ENCODE peak calls at places on chromosomes 16 and 17, in six cellular contexts. Z, G, L, S, B and V are unnamed samples.

GRCh38 chr16:55248058-55248457 is 75.9 kb upstream of the IRX6 start:
- DNase-seq in Z (no peak), G (no peak), L (no peak), S (no peak), B (no peak), V (no peak)

GRCh38 chr17:12078791-12079190 is 58.1 kb downstream of the MAP2K4 start:
- DNase-seq in Z (no peak), G (no peak), L (no peak), S (no peak), B (no peak), V (no peak)

GRCh38 chr17:9002610-9003354 is 18.5 kb upstream of the NTN1 start:
- DNase-seq in Z (peak; percentile 65), G (no peak), L (no peak), S (no peak), B (peak; percentile 82), V (no peak)

GRCh38 chr17:66673668-66674276 is 161.1 kb upstream of the CACNG5 start:
- DNase-seq in Z (no peak), G (peak; percentile 16), L (peak; percentile 70), S (peak; percentile 46), B (peak; percentile 78), V (no peak)

GRCh38 chr17:82810644-82811430 is 29.0 kb downstream of the ZNF750 start:
- DNase-seq in Z (no peak), G (no peak), L (no peak), S (no peak), B (no peak), V (no peak)

GRCh38 chr17:77464988-77465357 is 324.2 kb downstream of the SEC14L1 start:
- DNase-seq in Z (no peak), G (no peak), L (no peak), S (no peak), B (no peak), V (no peak)

GRCh38 chr17:82900741-82901140 is 60.9 kb upstream of the ZNF750 start:
- DNase-seq in Z (no peak), G (no peak), L (no peak), S (no peak), B (no peak), V (no peak)

GRCh38 chr16:65598626-65599025 is 476.8 kb upstream of the CDH11 start:
- DNase-seq in Z (no peak), G (no peak), L (no peak), S (no peak), B (peak; percentile 86), V (no peak)

GRCh38 chr17:4806420-4806769 is 557 bp upstream of the PLD2 start:
- DNase-seq in Z (no peak), G (no peak), L (no peak), S (no peak), B (no peak), V (no peak)

GRCh38 chr17:17781591-17782424 is 55.0 kb downstream of the SREBF1 start:
- DNase-seq in Z (peak; percentile 85), G (peak; percentile 76), L (no peak), S (peak; percentile 89), B (peak; percentile 78), V (peak; percentile 74)
- H3K4me1 ChIP-seq in Z (peaks cover 22% of the 10 kb centered on the region), G (peaks cover 48% of the 10 kb centered on the region), L (peaks cover 67% of the 10 kb centered on the region), S (peaks cover 32% of the 10 kb centered on the region), B (peaks cover 58% of the 10 kb centered on the region), V (no peaks in the 10 kb centered on the region)

DNA sequence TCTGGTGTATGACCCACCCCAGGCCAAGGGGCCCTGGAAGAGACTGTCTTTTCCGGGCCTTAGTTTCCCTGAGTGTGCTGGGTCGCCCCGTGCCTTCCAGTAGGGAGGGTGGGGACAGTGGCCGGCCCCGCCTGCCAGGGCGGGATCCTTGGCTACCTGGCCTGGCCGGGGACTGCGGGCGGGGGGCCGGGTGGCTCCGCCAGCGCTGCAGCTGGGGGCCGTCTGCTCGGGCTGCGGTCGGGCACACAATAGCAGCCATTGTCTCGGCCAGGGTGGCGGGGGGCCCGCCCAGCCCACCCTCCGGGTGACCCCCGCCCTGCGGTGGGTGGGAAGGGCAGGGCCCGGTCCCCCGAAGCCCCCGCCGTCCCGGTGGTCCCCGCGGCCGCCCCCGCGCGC is 11.5 kb downstream of the GLIS2 start:
- DNase-seq in Z (no peak), G (no peak), L (peak; percentile 49), S (peak; percentile 53), B (peak; percentile 33), V (no peak)
- H3K4me1 ChIP-seq in Z (peaks cover 68% of the 10 kb centered on the region), G (peaks cover 33% of the 10 kb centered on the region), L (peaks cover 60% of the 10 kb centered on the region), S (peaks cover 37% of the 10 kb centered on the region), B (peaks cover 12% of the 10 kb centered on the region), V (no peaks in the 10 kb centered on the region)

DNA sequence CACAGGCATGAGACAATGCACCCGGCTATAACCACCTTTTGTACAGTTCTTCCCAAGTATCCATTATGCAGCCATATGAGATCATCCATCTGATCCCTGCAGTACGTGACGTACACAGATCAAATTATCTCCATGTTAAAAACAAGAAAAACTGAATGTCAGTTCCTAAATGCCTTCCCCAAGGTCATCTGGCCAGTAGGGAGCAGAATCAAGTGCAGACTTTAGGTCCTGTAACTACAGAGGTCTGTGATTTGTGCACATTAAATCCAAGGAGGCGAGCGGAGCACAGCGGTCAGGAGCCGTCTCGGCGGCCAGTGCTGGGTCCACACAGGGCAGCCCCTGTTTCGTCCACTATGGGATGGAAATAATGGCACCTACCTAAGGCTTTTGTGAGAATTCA is 23.6 kb downstream of the ZCCHC14 start:
- DNase-seq in Z (no peak), G (no peak), L (no peak), S (no peak), B (no peak), V (no peak)
- H3K4me1 ChIP-seq in Z (peaks cover 29% of the 10 kb centered on the region), G (peaks cover 60% of the 10 kb centered on the region), L (peaks cover 81% of the 10 kb centered on the region), S (peaks cover 34% of the 10 kb centered on the region), B (peaks cover 41% of the 10 kb centered on the region), V (no peaks in the 10 kb centered on the region)

GRCh38 chr17:68247445-68248198 is at the start of gene AMZ2:
- DNase-seq in Z (peak; percentile 95), G (peak; percentile 84), L (peak; percentile 95), S (peak; percentile 99), B (peak; percentile 97), V (peak; percentile 96)
- H3K4me1 ChIP-seq in Z (peaks cover 14% of the 10 kb centered on the region), G (peaks cover 14% of the 10 kb centered on the region), L (peaks cover 29% of the 10 kb centered on the region), S (peaks cover 4% of the 10 kb centered on the region), B (no peaks in the 10 kb centered on the region), V (no peaks in the 10 kb centered on the region)

GRCh38 chr16:74635303-74635702 is 28.4 kb upstream of the GLG1 start:
- DNase-seq in Z (no peak), G (no peak), L (no peak), S (no peak), B (no peak), V (peak; percentile 51)
- H3K4me1 ChIP-seq in Z (no peaks in the 10 kb centered on the region), G (no peaks in the 10 kb centered on the region), L (no peaks in the 10 kb centered on the region), S (no peaks in the 10 kb centered on the region), B (no peaks in the 10 kb centered on the region), V (no peaks in the 10 kb centered on the region)

GRCh38 chr17:880871-881269 is 98.7 kb downstream of the NXN start:
- DNase-seq in Z (no peak), G (no peak), L (no peak), S (no peak), B (no peak), V (no peak)

GRCh38 chr17:882827-883585 is 96.6 kb downstream of the NXN start:
- DNase-seq in Z (no peak), G (peak; percentile 84), L (peak; percentile 74), S (peak; percentile 68), B (peak; percentile 37), V (peak; percentile 81)

GRCh38 chr17:879546-879945 is 97.4 kb downstream of the MRM3 start:
- DNase-seq in Z (peak; percentile 75), G (peak; percentile 57), L (peak; percentile 79), S (peak; percentile 77), B (peak; percentile 93), V (peak; percentile 79)

GRCh38 chr17:883586-883962 is 96.0 kb downstream of the NXN start:
- DNase-seq in Z (no peak), G (no peak), L (no peak), S (peak; percentile 33), B (no peak), V (no peak)

GRCh38 chr17:880074-880870 is 98.1 kb downstream of the MRM3 start:
- DNase-seq in Z (no peak), G (no peak), L (no peak), S (no peak), B (no peak), V (no peak)
- H3K4me1 ChIP-seq in Z (peaks cover 3% of the 10 kb centered on the region), G (peaks cover 53% of the 10 kb centered on the region), L (peaks cover 59% of the 10 kb centered on the region), S (peaks cover 18% of the 10 kb centered on the region), B (peaks cover 12% of the 10 kb centered on the region), V (peaks cover 10% of the 10 kb centered on the region)

GRCh38 chr17:68600881-68601564 is at the start of gene FAM20A:
- DNase-seq in Z (peak; percentile 68), G (no peak), L (peak; percentile 73), S (peak; percentile 66), B (peak; percentile 59), V (peak; percentile 91)
- H3K4me1 ChIP-seq in Z (peaks cover 8% of the 10 kb centered on the region), G (no peaks in the 10 kb centered on the region), L (peaks cover 40% of the 10 kb centered on the region), S (peaks cover 5% of the 10 kb centered on the region), B (peaks cover 2% of the 10 kb centered on the region), V (no peaks in the 10 kb centered on the region)

GRCh38 chr16:28162326-28162877 is 49.4 kb downstream of the XPO6 start:
- DNase-seq in Z (no peak), G (no peak), L (no peak), S (no peak), B (no peak), V (no peak)

GRCh38 chr16:28161626-28162025 is 50.1 kb downstream of the XPO6 start:
- DNase-seq in Z (no peak), G (no peak), L (no peak), S (no peak), B (no peak), V (no peak)

GRCh38 chr16:28155293-28155692 is 56.5 kb downstream of the XPO6 start:
- DNase-seq in Z (no peak), G (no peak), L (no peak), S (no peak), B (no peak), V (no peak)

GRCh38 chr16:28156031-28156680 is 55.6 kb downstream of the XPO6 start:
- DNase-seq in Z (no peak), G (no peak), L (no peak), S (no peak), B (no peak), V (no peak)

GRCh38 chr16:28157768-28158535 is 53.8 kb downstream of the XPO6 start:
- DNase-seq in Z (no peak), G (no peak), L (no peak), S (no peak), B (no peak), V (no peak)
- H3K4me1 ChIP-seq in Z (no peaks in the 10 kb centered on the region), G (no peaks in the 10 kb centered on the region), L (peaks cover 8% of the 10 kb centered on the region), S (peaks cover 3% of the 10 kb centered on the region), B (no peaks in the 10 kb centered on the region), V (no peaks in the 10 kb centered on the region)